ENCODE peak calls at places on chromosomes 5 and 9, in nine cellular contexts. R, Y, W, M, T, Z, D, N and S are unnamed samples.
A peak's percentile ranks its signal among the peaks of the same experiment; 100 is the strongest.

GRCh38 chr5:124157320-124157719 is 589.1 kb downstream of the ZNF608 start:
- DNase-seq in R (no peak), N (no peak), Y (no peak), T (no peak), M (no peak), D (peak; percentile 38), Z (no peak), W (peak; percentile 10), S (no peak)

GRCh38 chr9:71693607-71694006 is 74.7 kb downstream of the CEMIP2 start:
- DNase-seq in W (no peak), T (no peak), R (no peak), D (no peak), Y (no peak), M (no peak), Z (no peak), N (no peak), S (no peak)

GRCh38 chr9:133153227-133154096 is 10.3 kb downstream of the GBGT1 start:
- DNase-seq in N (no peak), Y (no peak), D (no peak), R (no peak), T (no peak), W (no peak), Z (no peak), M (no peak), S (no peak)

GRCh38 chr9:91734371-91734981 is 215.6 kb downstream of the ROR2 start:
- DNase-seq in D (peak; percentile 31), W (peak; percentile 5), R (peak; percentile 23), N (peak; percentile 44), T (peak; percentile 33), Y (peak; percentile 74), Z (peak; percentile 82), M (peak; percentile 68), S (peak; percentile 51)

GRCh38 chr5:144487207-144487606 is 316.5 kb downstream of the KCTD16 start:
- DNase-seq in Y (no peak), T (no peak), W (no peak), N (no peak), M (no peak), Z (no peak), D (no peak), R (no peak), S (no peak)

GRCh38 chr5:142826741-142827492 is 56.7 kb downstream of the ARHGAP26 start:
- DNase-seq in R (peak; percentile 5), M (no peak), T (no peak), Z (no peak), Y (no peak), N (no peak), W (no peak), D (peak; percentile 93), S (no peak)

GRCh38 chr5:66551920-66552319 is 44.3 kb upstream of the MAST4 start:
- DNase-seq in T (no peak), M (no peak), N (no peak), R (no peak), W (no peak), Z (no peak), D (no peak), Y (no peak), S (no peak)

GRCh38 chr9:81032030-81032572 is 657.2 kb downstream of the TLE1 start:
- DNase-seq in R (no peak), D (peak; percentile 63), W (no peak), Y (no peak), M (no peak), N (no peak), T (no peak), Z (no peak), S (no peak)

GRCh38 chr5:140251527-140251973 is 51.4 kb downstream of the PFDN1 start:
- DNase-seq in N (no peak), Z (no peak), D (peak; percentile 99), W (peak; percentile 3), M (peak; percentile 37), R (peak; percentile 73), T (no peak), Y (no peak), S (peak; percentile 17)

GRCh38 chr5:66299463-66299862 is 155.4 kb downstream of the SREK1 start:
- DNase-seq in Z (no peak), N (no peak), W (no peak), T (no peak), Y (no peak), R (no peak), D (no peak), M (no peak), S (no peak)

GRCh38 chr5:139776856-139777255 is 18.8 kb upstream of the PSD2 start:
- DNase-seq in N (no peak), R (no peak), W (no peak), Y (no peak), M (no peak), D (no peak), T (no peak), Z (no peak), S (no peak)

GRCh38 chr9:89052470-89053097 is 61.3 kb downstream of the S1PR3 start:
- DNase-seq in W (no peak), N (no peak), M (no peak), T (no peak), D (no peak), Y (no peak), Z (no peak), R (no peak), S (no peak)

GRCh38 chr5:133050500-133050899 is 1.3 kb upstream of the HSPA4 start:
- DNase-seq in N (no peak), T (no peak), R (no peak), D (peak; percentile 7), Z (no peak), Y (no peak), M (no peak), W (no peak), S (no peak)

GRCh38 chr9:84839538-84839937 is 170.0 kb downstream of the NTRK2 start:
- DNase-seq in T (no peak), N (no peak), M (no peak), Y (no peak), Z (no peak), W (no peak), R (no peak), D (no peak), S (no peak)

GRCh38 chr9:133341369-133342082 is 5.5 kb upstream of the SURF6 start:
- DNase-seq in W (peak; percentile 32), Y (no peak), R (no peak), Z (no peak), M (no peak), D (no peak), T (no peak), N (no peak), S (no peak)

GRCh38 chr5:127878174-127878750 is 175.1 kb downstream of the CCDC192 start:
- DNase-seq in M (no peak), Y (peak; percentile 81), T (peak; percentile 5), D (peak; percentile 60), W (no peak), R (no peak), Z (peak; percentile 62), N (peak; percentile 35), S (no peak)

GRCh38 chr5:31895199-31895598 is 256.3 kb downstream of the PDZD2 start:
- DNase-seq in T (no peak), M (no peak), D (no peak), W (no peak), Z (no peak), N (no peak), R (no peak), Y (no peak), S (no peak)

GRCh38 chr9:120877276-120878034 is 467 bp upstream of the PHF19 start:
- DNase-seq in R (no peak), M (peak; percentile 58), Z (peak; percentile 38), N (peak; percentile 88), W (peak; percentile 78), D (peak; percentile 54), Y (peak; percentile 68), T (peak; percentile 40), S (no peak)